ENCODE peak calls at places on chromosomes 2 and 18, in seven cellular contexts. S, U, Y, P, O, A and B are unnamed samples.

GRCh38 chr2:20622731-20623130 is 28.2 kb downstream of the HS1BP3 start:
- DNase-seq in S (no peak), U (no peak), Y (no peak), P (no peak), O (no peak), A (peak; percentile 14), B (no peak)

GRCh38 chr2:114797942-114798341 is 355.5 kb downstream of the DPP10 start:
- DNase-seq in S (no peak), U (no peak), Y (no peak), P (no peak), O (no peak), A (no peak), B (no peak)

GRCh38 chr2:24565537-24565936 is 74.5 kb downstream of the NCOA1 start:
- DNase-seq in S (no peak), U (no peak), Y (no peak), P (no peak), O (no peak), A (no peak), B (no peak)

GRCh38 chr2:102114290-102114721 is 28.2 kb upstream of the IL1R1 start:
- DNase-seq in S (no peak), U (peak; percentile 87), Y (no peak), P (no peak), O (no peak), A (no peak), B (no peak)

GRCh38 chr18:62566199-62566598 is 43.4 kb downstream of the ZCCHC2 start:
- DNase-seq in S (no peak), U (peak; percentile 44), Y (peak; percentile 32), P (no peak), O (peak; percentile 45), A (peak; percentile 75), B (peak; percentile 63)

GRCh38 chr2:109663721-109664120 is 49.6 kb downstream of the SOWAHC start:
- DNase-seq in S (no peak), U (peak; percentile 93), Y (peak; percentile 53), P (peak; percentile 55), O (peak; percentile 33), A (peak; percentile 48), B (no peak)

GRCh38 chr2:29010946-29011649 is 30.0 kb downstream of the TOGARAM2 start:
- DNase-seq in S (no peak), U (peak; percentile 87), Y (no peak), P (no peak), O (no peak), A (no peak), B (no peak)

GRCh38 chr18:64115906-64116305 is 33.0 kb downstream of the LINC00305 start:
- DNase-seq in S (no peak), U (no peak), Y (no peak), P (no peak), O (no peak), A (no peak), B (no peak)

GRCh38 chr2:84886791-84887190 is 5.9 kb upstream of the TRABD2A start:
- DNase-seq in S (no peak), U (no peak), Y (no peak), P (no peak), O (peak; percentile 16), A (no peak), B (no peak)

GRCh38 chr18:8603663-8604520 is 5.3 kb upstream of the RAB12 start:
- DNase-seq in S (no peak), U (no peak), Y (no peak), P (no peak), O (no peak), A (no peak), B (no peak)

GRCh38 chr2:12676771-12677170 is 40.0 kb upstream of the TRIB2 start:
- DNase-seq in S (no peak), U (no peak), Y (no peak), P (no peak), O (no peak), A (no peak), B (no peak)

GRCh38 chr2:154554046-154554445 is 144.4 kb upstream of the KCNJ3 start:
- DNase-seq in S (no peak), U (no peak), Y (no peak), P (no peak), O (no peak), A (no peak), B (no peak)

GRCh38 chr2:37782721-37783438 is 111.4 kb upstream of the CDC42EP3 start:
- DNase-seq in S (no peak), U (no peak), Y (no peak), P (no peak), O (no peak), A (no peak), B (no peak)

GRCh38 chr2:207770602-207771404 is 1.1 kb upstream of the FZD5 start:
- DNase-seq in S (no peak), U (no peak), Y (no peak), P (no peak), O (no peak), A (peak; percentile 31), B (no peak)

GRCh38 chr2:182404102-182404501 is 22.7 kb downstream of the PDE1A start:
- DNase-seq in S (no peak), U (peak; percentile 70), Y (no peak), P (no peak), O (no peak), A (no peak), B (no peak)

GRCh38 chr2:217219141-217219505 is 359.3 kb upstream of the TNP1 start:
- DNase-seq in S (no peak), U (no peak), Y (no peak), P (no peak), O (no peak), A (no peak), B (no peak)

GRCh38 chr18:36153203-36153602 is 23.5 kb downstream of the ELP2 start:
- DNase-seq in S (no peak), U (peak; percentile 72), Y (no peak), P (no peak), O (no peak), A (no peak), B (no peak)

GRCh38 chr2:61272421-61273070 is 110.6 kb downstream of the C2orf74 start:
- DNase-seq in S (no peak), U (no peak), Y (no peak), P (no peak), O (no peak), A (no peak), B (no peak)

GRCh38 chr2:151478011-151478410 is 68.3 kb downstream of the RIF1 start:
- DNase-seq in S (no peak), U (no peak), Y (no peak), P (no peak), O (no peak), A (no peak), B (no peak)

GRCh38 chr2:181742908-181743722 is 62.8 kb upstream of the NEUROD1 start:
- DNase-seq in S (no peak), U (peak; percentile 77), Y (peak; percentile 25), P (no peak), O (peak; percentile 68), A (peak; percentile 32), B (no peak)

GRCh38 chr2:98936133-98936916 is at the start of gene CRACDL:
- DNase-seq in S (peak; percentile 29), U (no peak), Y (no peak), P (no peak), O (no peak), A (no peak), B (no peak)

GRCh38 chr2:211216221-211216620 is 659.8 kb downstream of the CPS1 start:
- DNase-seq in S (no peak), U (peak; percentile 1), Y (no peak), P (no peak), O (no peak), A (no peak), B (no peak)
- TF ChIP-seq CTCF in S (no peak), U (peak; percentile 30), Y (no peak), P (no peak), O (no peak), A (no peak), B (no peak)

DNA sequence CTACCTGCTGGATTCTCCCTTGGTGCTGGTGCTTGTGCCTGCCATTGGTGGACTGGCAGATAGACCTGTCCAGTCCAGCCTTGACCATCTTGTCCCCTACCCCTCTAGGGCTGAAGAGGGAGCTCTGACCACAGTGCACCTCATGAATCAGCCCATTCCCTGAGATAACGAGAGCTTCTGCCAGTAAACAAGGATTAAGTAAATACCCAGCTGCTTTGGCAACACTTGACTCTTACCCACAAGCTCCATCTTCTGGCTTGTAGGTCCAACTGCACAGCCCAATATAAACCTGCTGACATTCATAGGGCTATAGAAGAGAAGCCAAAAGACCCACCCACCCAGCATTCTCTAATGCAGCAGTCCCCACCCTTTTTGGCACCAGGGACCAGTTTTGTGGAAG is 186.4 kb downstream of the PIK3C3 start:
- DNase-seq in S (no peak), U (no peak), Y (no peak), P (no peak), O (no peak), A (no peak), B (no peak)
- TF ChIP-seq CTCF in S (no peak), U (no peak), Y (no peak), P (no peak), O (no peak), A (no peak), B (no peak)

DNA sequence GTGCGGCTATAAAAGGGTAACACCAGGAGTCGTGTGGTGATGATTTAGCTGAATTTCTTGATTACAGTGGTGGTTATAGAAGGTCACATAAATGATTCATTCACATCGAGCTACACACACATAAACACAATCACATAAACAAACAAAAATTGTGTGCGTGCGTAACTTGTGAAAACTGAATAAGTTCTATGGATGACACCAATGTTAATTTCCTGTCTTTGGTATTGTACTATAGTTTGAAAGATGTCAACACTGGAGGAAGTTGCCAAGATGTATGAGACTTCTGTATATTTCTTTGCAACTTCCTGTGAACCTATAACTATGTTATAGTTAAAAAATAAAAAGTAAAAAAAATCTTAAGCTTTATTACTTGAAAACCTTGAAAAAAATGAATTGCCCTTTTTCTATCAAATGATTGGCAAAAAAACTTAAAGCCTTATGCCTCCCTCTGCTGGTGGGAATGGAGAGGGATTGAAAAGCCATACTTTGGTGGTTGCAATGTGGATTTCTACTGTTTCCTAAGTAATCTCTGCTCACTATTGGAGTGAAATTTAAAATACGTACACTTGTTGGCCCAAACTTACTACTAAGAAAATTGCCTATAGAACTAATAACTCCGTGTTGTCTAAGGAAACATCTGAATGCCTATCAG is 227.7 kb downstream of the RPIA start:
- DNase-seq in S (no peak), U (peak; percentile 37), Y (no peak), P (no peak), O (no peak), A (no peak), B (no peak)
- TF ChIP-seq CTCF in S (no peak), U (peak; percentile 76), Y (peak; percentile 20), P (peak; percentile 46), O (peak; percentile 28), A (peak; percentile 11), B (peak; percentile 61)

GRCh38 chr18:11310476-11311086 is 161.2 kb upstream of the PIEZO2 start:
- DNase-seq in S (no peak), U (peak; percentile 56), Y (no peak), P (no peak), O (peak; percentile 31), A (no peak), B (no peak)
- TF ChIP-seq CTCF in S (no peak), U (peak; percentile 80), Y (peak; percentile 13), P (peak; percentile 67), O (no peak), A (peak; percentile 42), B (peak; percentile 62)

DNA sequence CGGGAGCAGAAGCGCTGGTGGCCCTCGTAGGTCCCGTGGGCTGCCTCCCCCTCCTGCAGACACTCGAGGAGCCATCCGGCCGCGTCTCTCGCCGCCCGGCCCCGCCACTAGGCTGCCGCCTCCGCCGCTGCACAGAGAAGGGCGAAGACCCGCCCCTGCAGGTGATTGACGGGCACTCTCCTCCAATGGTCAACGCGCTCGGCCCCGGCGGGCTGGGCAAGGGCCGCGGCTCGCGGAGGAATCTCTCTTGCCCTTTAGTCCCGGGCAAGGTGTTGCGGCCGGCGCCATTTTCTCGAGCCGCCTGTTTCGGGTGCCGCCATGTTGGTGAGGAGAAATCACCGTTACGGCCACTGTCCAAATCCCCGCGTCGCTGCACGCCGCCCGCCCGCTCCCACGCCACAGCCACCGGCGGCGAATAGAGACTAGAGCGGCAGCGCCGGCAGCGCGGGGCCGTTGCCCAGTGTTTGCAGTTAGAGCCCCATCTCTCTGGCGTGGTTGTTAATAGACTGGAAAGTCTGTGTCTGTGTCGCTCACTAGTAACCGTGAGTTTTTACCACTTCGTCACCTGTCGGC is at the start of gene ZC3H6:
- DNase-seq in S (peak; percentile 100), U (peak; percentile 99), Y (peak; percentile 98), P (peak; percentile 100), O (peak; percentile 99), A (peak; percentile 97), B (peak; percentile 99)
- TF ChIP-seq CTCF in S (no peak), U (peak; percentile 18), Y (peak; percentile 26), P (peak; percentile 43), O (no peak), A (peak; percentile 47), B (no peak)